ENCODE peak calls at places on chromosomes 11 and 22, in ten cellular contexts. N is Panc1; D is CD8-positive, alpha-beta T cell; W is HAP-1; G is cardiac muscle cell; B is lower lobe of right lung; E is fibroblast of lung; X is adipocyte; I is left ventricle myocardium inferior; M is HepG2. S is an unnamed sample. For H3K9me3, H3K4me1 and H3K27me3, the result is how much of the 10 kb centered on the place peaks cover.

GRCh38 chr11:71240865-71241691 is 11.3 kb downstream of the SHANK2 start:
- DNase-seq in D (no peak), E (peak), W (no peak), G (peak), M (peak), I (no peak), X (peak), B (peak), N (no peak), S (no peak)

GRCh38 chr11:108027057-108027456 is 18.4 kb downstream of the CUL5 start:
- DNase-seq in W (no peak), E (no peak), G (no peak), N (no peak), M (no peak), D (no peak), I (no peak), X (no peak), B (no peak), S (no peak)

GRCh38 chr11:78796956-78797355 is 222.3 kb upstream of the NARS2 start:
- DNase-seq in M (no peak), G (peak), I (no peak), W (no peak), N (peak), D (no peak), X (peak), E (peak), B (no peak), S (no peak)

GRCh38 chr11:6259638-6260019 is at the start of gene CCKBR:
- DNase-seq in G (no peak), X (no peak), N (no peak), M (no peak), I (no peak), E (no peak), B (peak), D (peak), W (peak), S (peak)

GRCh38 chr11:18776324-18776723 is 15.3 kb downstream of the PTPN5 start:
- DNase-seq in N (no peak), W (no peak), I (no peak), M (no peak), B (no peak), X (no peak), E (no peak), G (no peak), D (no peak), S (no peak)

GRCh38 chr11:8059030-8059429 is 22.0 kb upstream of the TUB start:
- DNase-seq in E (no peak), X (no peak), B (no peak), N (no peak), M (no peak), W (no peak), D (peak), I (no peak), G (no peak), S (no peak)

GRCh38 chr11:22459053-22459452 is 120.9 kb downstream of the SLC17A6 start:
- DNase-seq in W (no peak), B (no peak), I (no peak), G (peak), M (no peak), E (peak), X (peak), N (no peak), D (no peak), S (no peak)

GRCh38 chr11:86492370-86493030 is 117.8 kb downstream of the CCDC81 start:
- DNase-seq in E (no peak), X (no peak), I (no peak), M (no peak), W (no peak), G (peak), D (no peak), N (no peak), B (no peak), S (no peak)

GRCh38 chr11:132142554-132142953 is 772.1 kb downstream of the NTM start:
- DNase-seq in X (no peak), D (no peak), I (no peak), B (no peak), M (no peak), E (no peak), G (no peak), W (no peak), N (no peak), S (no peak)

GRCh38 chr22:36433318-36434231 is 45.8 kb upstream of the MYH9 start:
- DNase-seq in E (no peak), D (no peak), B (peak), W (no peak), G (no peak), I (no peak), X (no peak), M (peak), N (no peak), S (no peak)

GRCh38 chr11:69001301-69002081 is 11.6 kb downstream of the MRGPRF start:
- DNase-seq in N (no peak), E (no peak), G (no peak), I (no peak), W (no peak), B (peak), M (no peak), X (no peak), D (no peak), S (no peak)

GRCh38 chr11:76640540-76640939 is 30.0 kb downstream of the LRRC32 start:
- DNase-seq in I (no peak), E (no peak), B (no peak), G (no peak), D (no peak), N (no peak), W (no peak), M (no peak), X (no peak), S (no peak)

GRCh38 chr11:35593143-35593542 is 25.1 kb upstream of the FJX1 start:
- DNase-seq in N (no peak), X (peak), G (peak), W (no peak), E (peak), D (no peak), M (no peak), B (no peak), I (no peak), S (no peak)

GRCh38 chr22:26835929-26836528 is 178.6 kb downstream of the MIAT start:
- DNase-seq in D (peak), E (peak), I (no peak), G (peak), W (peak), N (peak), M (peak), X (peak), B (no peak), S (peak)

GRCh38 chr11:36115378-36115801 is 171.5 kb downstream of the LDLRAD3 start:
- DNase-seq in E (no peak), X (no peak), N (no peak), W (no peak), G (no peak), I (no peak), M (no peak), D (no peak), B (no peak), S (no peak)

GRCh38 chr11:9138133-9138453 is 46.7 kb upstream of the SCUBE2 start:
- DNase-seq in W (no peak), N (no peak), M (no peak), E (no peak), D (no peak), I (no peak), B (no peak), X (no peak), G (no peak), S (no peak)

GRCh38 chr11:112730591-112730990 is 230.6 kb upstream of the NCAM1 start:
- DNase-seq in I (no peak), G (no peak), X (no peak), N (no peak), W (no peak), E (no peak), D (no peak), M (no peak), B (no peak), S (no peak)

GRCh38 chr11:125948278-125949051 is 2.6 kb downstream of the VSIG10L2 start:
- DNase-seq in E (no peak), D (no peak), B (no peak), X (no peak), I (no peak), M (no peak), W (no peak), G (no peak), N (no peak), S (no peak)

GRCh38 chr11:9765320-9766101 is 101.6 kb downstream of the SWAP70 start:
- DNase-seq in W (no peak), I (peak), B (no peak), M (peak), X (peak), D (no peak), G (peak), E (peak), N (no peak), S (no peak)

GRCh38 chr22:47046411-47047065 is 284.1 kb downstream of the TBC1D22A start:
- DNase-seq in E (no peak), D (no peak), I (no peak), B (peak), M (no peak), X (no peak), G (no peak), N (no peak), W (no peak), S (no peak)

GRCh38 chr11:2083411-2083810 is 55.8 kb downstream of the IGF2 start:
- DNase-seq in N (no peak), E (no peak), G (no peak), M (no peak), W (no peak), D (no peak), X (no peak), I (no peak), B (no peak), S (no peak)

GRCh38 chr11:75077316-75077715 is 19.4 kb downstream of the OR2AT4 start:
- DNase-seq in X (no peak), B (no peak), D (no peak), N (no peak), G (no peak), I (no peak), W (no peak), M (no peak), E (no peak), S (no peak)

GRCh38 chr22:40009953-40010751 is 15.4 kb downstream of the FAM83F start:
- DNase-seq in I (no peak), X (no peak), B (peak), G (no peak), D (peak), N (no peak), E (no peak), M (no peak), W (no peak), S (no peak)

GRCh38 chr11:120746836-120747609 is 235.5 kb downstream of the GRIK4 start:
- DNase-seq in M (no peak), X (no peak), G (peak), D (no peak), E (peak), N (no peak), B (no peak), W (no peak), I (no peak), S (no peak)

GRCh38 chr11:122656631-122657101 is 1.1 kb downstream of the UBASH3B start:
- DNase-seq in W (peak), B (peak), I (peak), E (peak), X (peak), N (no peak), G (no peak), M (no peak), D (peak), S (peak)

GRCh38 chr11:15563054-15563453 is 448.3 kb downstream of the INSC start:
- DNase-seq in M (no peak), G (no peak), I (no peak), X (no peak), D (no peak), N (no peak), W (no peak), E (no peak), B (no peak), S (no peak)

GRCh38 chr22:30000566-30000965 is 79.7 kb upstream of the HORMAD2 start:
- DNase-seq in D (no peak), E (peak), M (no peak), X (peak), W (no peak), B (no peak), I (no peak), N (no peak), G (no peak), S (no peak)

GRCh38 chr11:10413268-10413667 is 41.8 kb upstream of the AMPD3 start:
- DNase-seq in E (peak), B (no peak), D (peak), G (peak), W (no peak), M (peak), X (no peak), N (peak), I (no peak), S (peak)

GRCh38 chr11:45332486-45332934 is 46.4 kb upstream of the SYT13 start:
- DNase-seq in M (peak), W (peak), E (peak), G (peak), I (no peak), X (peak), B (no peak), N (no peak), D (peak), S (peak)

GRCh38 chr22:37571258-37571991 is 8.5 kb downstream of the LGALS2 start:
- DNase-seq in G (no peak), M (no peak), W (no peak), D (no peak), N (no peak), B (no peak), I (no peak), E (no peak), X (no peak), S (no peak)

GRCh38 chr11:23765862-23766261 is 731.0 kb upstream of the LUZP2 start:
- DNase-seq in B (no peak), G (no peak), D (no peak), I (no peak), E (peak), M (no peak), W (peak), N (no peak), X (peak), S (no peak)

GRCh38 chr11:57568330-57568766 is 876 bp upstream of the UBE2L6 start:
- DNase-seq in N (peak), I (no peak), B (no peak), W (no peak), X (peak), E (peak), G (peak), M (peak), D (peak), S (peak)

GRCh38 chr11:13311570-13311969 is 34.0 kb downstream of the BMAL1 start:
- DNase-seq in I (no peak), N (no peak), D (no peak), W (no peak), X (no peak), B (no peak), G (no peak), M (no peak), E (no peak), S (no peak)

GRCh38 chr11:39461065-39461464 is 1998.4 kb downstream of the LRRC4C start:
- DNase-seq in G (no peak), E (no peak), I (no peak), B (no peak), D (no peak), M (no peak), N (no peak), X (no peak), W (no peak), S (no peak)

GRCh38 chr11:34052036-34052607 is 591 bp downstream of the CAPRIN1 start:
- DNase-seq in N (peak), E (peak), I (peak), M (peak), X (peak), G (peak), B (peak), W (peak), D (peak), S (peak)

GRCh38 chr22:49166211-49166610 is 661.5 kb downstream of the BRD1 start:
- DNase-seq in N (no peak), W (no peak), M (no peak), G (no peak), X (no peak), I (no peak), B (no peak), D (no peak), E (no peak), S (no peak)

GRCh38 chr22:49170053-49170452 is 657.6 kb downstream of the BRD1 start:
- DNase-seq in B (no peak), N (no peak), G (no peak), D (no peak), E (no peak), X (no peak), M (no peak), W (no peak), I (no peak), S (no peak)

GRCh38 chr22:49166746-49167145 is 660.9 kb downstream of the BRD1 start:
- DNase-seq in G (no peak), E (no peak), X (no peak), I (no peak), N (no peak), W (no peak), B (no peak), M (no peak), D (no peak), S (no peak)

GRCh38 chr22:49168219-49168813 is 659.4 kb downstream of the BRD1 start:
- DNase-seq in X (no peak), D (no peak), W (no peak), B (no peak), E (no peak), I (no peak), N (no peak), G (no peak), M (no peak), S (no peak)

DNA sequence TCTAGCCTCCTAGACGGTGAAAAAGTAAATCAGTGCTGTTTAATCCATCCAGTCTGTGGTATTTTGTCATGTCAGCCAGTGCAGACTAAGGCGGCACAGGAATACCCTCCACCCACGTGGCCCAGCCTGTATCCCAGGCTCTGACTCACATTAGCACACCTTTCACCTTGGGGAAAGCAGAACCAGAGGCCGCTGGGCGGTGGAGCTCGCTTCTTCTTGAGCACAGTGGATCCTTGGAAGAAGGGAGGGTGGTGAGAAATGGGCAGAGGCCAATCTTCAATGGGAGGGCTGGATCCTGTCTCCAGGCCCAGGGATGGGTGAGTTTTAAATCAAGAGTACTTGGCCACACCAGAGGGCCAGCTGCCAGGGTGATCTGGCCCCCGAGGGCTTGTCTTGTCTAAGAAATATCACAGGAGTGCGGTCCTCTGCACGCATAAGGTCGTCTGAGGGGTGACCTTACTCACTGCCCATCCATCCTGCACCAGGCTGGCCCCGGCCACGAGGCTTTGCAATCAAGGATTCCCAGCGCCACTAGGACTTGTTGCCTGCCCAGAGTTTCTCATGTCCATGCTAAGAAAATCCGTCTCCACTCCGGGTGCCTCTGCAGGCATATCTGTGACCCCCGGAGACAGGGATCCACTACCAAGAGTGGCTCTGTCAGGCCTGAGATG is 658.5 kb downstream of the BRD1 start:
- DNase-seq in E (no peak), M (no peak), G (no peak), B (no peak), I (no peak), N (no peak), W (no peak), X (no peak), D (no peak), S (no peak)
- H3K9me3 ChIP-seq in E (under half), M (under half), G (under half), B (under half), I (under half), N (under half), W (under half), X (under half), D (under half), S (under half)

GRCh38 chr11:73389902-73390301 is 13.7 kb downstream of the RELT start:
- DNase-seq in W (no peak), X (no peak), E (no peak), B (peak), I (no peak), N (no peak), M (no peak), D (no peak), G (no peak), S (no peak)

GRCh38 chr11:73389134-73389525 is 12.9 kb downstream of the RELT start:
- DNase-seq in G (no peak), M (no peak), E (no peak), N (no peak), B (no peak), X (no peak), I (no peak), W (no peak), D (no peak), S (no peak)

GRCh38 chr11:73392108-73393010 is 16.2 kb downstream of the RELT start:
- DNase-seq in B (peak), N (no peak), D (no peak), M (no peak), E (no peak), W (no peak), G (no peak), I (no peak), X (no peak), S (no peak)

GRCh38 chr11:73391665-73392064 is 15.5 kb downstream of the RELT start:
- DNase-seq in I (no peak), W (no peak), M (no peak), G (no peak), N (no peak), D (no peak), B (peak), E (no peak), X (no peak), S (no peak)

GRCh38 chr11:73390601-73391565 is 14.7 kb downstream of the RELT start:
- DNase-seq in N (no peak), B (peak), I (no peak), E (no peak), D (no peak), M (no peak), X (no peak), W (no peak), G (no peak), S (no peak)
- H3K4me1 ChIP-seq in N (under half), B (under half), I (under half), E (under half), D (under half), M (under half), X (under half), W (under half), G (under half), S (under half)

GRCh38 chr11:44311339-44312261 is 1.7 kb upstream of the ALX4 start:
- DNase-seq in I (no peak), W (no peak), G (no peak), D (no peak), N (no peak), X (no peak), B (no peak), M (no peak), E (no peak), S (no peak)

GRCh38 chr11:44314733-44315132 is 4.8 kb upstream of the ALX4 start:
- DNase-seq in E (no peak), I (no peak), B (no peak), W (no peak), M (no peak), N (no peak), G (no peak), D (no peak), X (no peak), S (no peak)

GRCh38 chr11:44315947-44316387 is 6.0 kb upstream of the ALX4 start:
- DNase-seq in B (no peak), M (no peak), I (no peak), N (no peak), W (no peak), E (no peak), X (peak), G (peak), D (no peak), S (no peak)

GRCh38 chr11:44312876-44313275 is 2.9 kb upstream of the ALX4 start:
- DNase-seq in M (no peak), G (no peak), N (no peak), B (no peak), E (no peak), I (no peak), D (no peak), X (no peak), W (no peak), S (no peak)

GRCh38 chr11:44313701-44314489 is 4.0 kb upstream of the ALX4 start:
- DNase-seq in I (no peak), D (no peak), G (peak), M (no peak), N (no peak), X (peak), W (no peak), B (no peak), E (peak), S (no peak)
- H3K27me3 ChIP-seq in I (half or more), D (under half), G (half or more), M (under half), N (under half), X (half or more), W (half or more), B (half or more), E (half or more), S (under half)

DNA sequence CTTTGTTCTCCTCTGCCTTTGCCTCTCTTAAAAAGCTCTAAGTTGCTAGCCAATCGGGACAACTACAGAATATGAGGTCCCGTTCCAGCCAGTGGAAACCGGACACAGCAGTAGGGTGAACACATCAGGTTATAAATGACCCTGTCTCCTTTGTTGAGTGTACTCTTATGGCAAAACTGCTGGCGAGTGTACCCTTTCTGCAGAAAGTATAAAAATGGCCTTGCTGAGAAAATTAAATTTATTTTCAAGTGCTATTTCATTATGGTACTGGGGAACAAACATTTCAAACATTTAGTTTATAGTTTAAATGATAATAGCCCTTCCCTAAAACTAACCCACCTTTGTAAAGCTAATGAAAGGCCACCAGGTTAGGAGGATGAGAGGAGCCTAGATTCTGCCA is 6.0 kb upstream of the LGALS12 start:
- DNase-seq in I (no peak), M (no peak), B (no peak), N (no peak), D (no peak), X (no peak), W (no peak), E (no peak), G (no peak), S (no peak)
- H3K9me3 ChIP-seq in I (under half), M (under half), B (under half), N (under half), D (under half), X (half or more), W (under half), E (under half), G (under half), S (under half)